ENCODE peak calls at places on chromosomes 12 and 14, in five cellular contexts. O, S, J, N and B are unnamed samples.

GRCh38 chr14:53472306-53472705 is 319.2 kb upstream of the DDHD1 start:
- DNase-seq in O (no peak), J (no peak), N (no peak), S (no peak), B (no peak)

GRCh38 chr14:59123975-59124374 is 64.5 kb upstream of the DAAM1 start:
- DNase-seq in S (no peak), J (no peak), N (no peak), O (no peak), B (no peak)

GRCh38 chr14:105322791-105323556 is 8.4 kb downstream of the PACS2 start:
- DNase-seq in N (no peak), J (peak), O (no peak), S (no peak), B (no peak)

GRCh38 chr14:105938055-105938863 is 411.9 kb downstream of the TMEM121 start:
- DNase-seq in S (no peak), O (no peak), N (no peak), J (no peak), B (no peak)

GRCh38 chr14:80567905-80568512 is 356.7 kb upstream of the DIO2 start:
- DNase-seq in S (no peak), N (no peak), J (no peak), O (no peak), B (no peak)

GRCh38 chr12:57893460-57894353 is 47.2 kb upstream of the CTDSP2 start:
- DNase-seq in O (no peak), S (peak), J (peak), N (no peak), B (peak)

GRCh38 chr12:51820721-51821422 is 27.6 kb downstream of the FIGNL2 start:
- DNase-seq in O (no peak), S (no peak), J (peak), N (no peak), B (peak)

GRCh38 chr12:54680374-54680773 is 32.2 kb upstream of the DCD start:
- DNase-seq in J (peak), O (no peak), S (peak), N (peak), B (peak)

GRCh38 chr12:91424506-91424905 is 241.9 kb upstream of the DCN start:
- DNase-seq in S (no peak), O (no peak), N (no peak), J (no peak), B (no peak)

GRCh38 chr12:127162902-127163301 is 1104.1 kb upstream of the TMEM132C start:
- DNase-seq in N (no peak), O (peak), S (no peak), J (peak), B (no peak)

GRCh38 chr12:98951401-98951800 is 306.3 kb downstream of the APAF1 start:
- DNase-seq in S (no peak), O (no peak), J (no peak), N (no peak), B (no peak)

GRCh38 chr12:80469681-80470080 is 25.6 kb downstream of the PTPRQ start:
- DNase-seq in S (no peak), O (no peak), J (no peak), N (no peak), B (no peak)

GRCh38 chr12:843609-844008 is 91.2 kb downstream of the WNK1 start:
- DNase-seq in O (no peak), J (no peak), N (no peak), S (no peak), B (no peak)

GRCh38 chr14:69288001-69288771 is 28.2 kb downstream of the GALNT16 start:
- DNase-seq in N (no peak), J (no peak), S (peak), O (no peak), B (no peak)

GRCh38 chr12:94717656-94718055 is 67.3 kb upstream of the TMCC3 start:
- DNase-seq in O (no peak), N (no peak), S (no peak), J (no peak), B (no peak)

GRCh38 chr12:53701518-53702264 is 25.6 kb downstream of the CALCOCO1 start:
- DNase-seq in J (peak), O (peak), S (peak), N (no peak), B (peak)

GRCh38 chr12:57215668-57216013 is 953 bp upstream of the NXPH4 start:
- DNase-seq in N (no peak), S (no peak), O (no peak), J (no peak), B (no peak)

GRCh38 chr14:85531594-85532391 is 1.8 kb downstream of the FLRT2 start:
- DNase-seq in S (no peak), O (no peak), J (no peak), N (no peak), B (peak)

GRCh38 chr12:83823386-83824045 is 1089.1 kb downstream of the SLC6A15 start:
- DNase-seq in N (peak), O (no peak), S (peak), J (peak), B (peak)

GRCh38 chr12:68899251-68899771 is 33.7 kb downstream of the CPM start:
- DNase-seq in O (no peak), J (no peak), N (no peak), S (peak), B (no peak)
- TF ChIP-seq ATF2 in O (no peak), J (no peak), N (no peak), S (no peak), B (no peak)

DNA sequence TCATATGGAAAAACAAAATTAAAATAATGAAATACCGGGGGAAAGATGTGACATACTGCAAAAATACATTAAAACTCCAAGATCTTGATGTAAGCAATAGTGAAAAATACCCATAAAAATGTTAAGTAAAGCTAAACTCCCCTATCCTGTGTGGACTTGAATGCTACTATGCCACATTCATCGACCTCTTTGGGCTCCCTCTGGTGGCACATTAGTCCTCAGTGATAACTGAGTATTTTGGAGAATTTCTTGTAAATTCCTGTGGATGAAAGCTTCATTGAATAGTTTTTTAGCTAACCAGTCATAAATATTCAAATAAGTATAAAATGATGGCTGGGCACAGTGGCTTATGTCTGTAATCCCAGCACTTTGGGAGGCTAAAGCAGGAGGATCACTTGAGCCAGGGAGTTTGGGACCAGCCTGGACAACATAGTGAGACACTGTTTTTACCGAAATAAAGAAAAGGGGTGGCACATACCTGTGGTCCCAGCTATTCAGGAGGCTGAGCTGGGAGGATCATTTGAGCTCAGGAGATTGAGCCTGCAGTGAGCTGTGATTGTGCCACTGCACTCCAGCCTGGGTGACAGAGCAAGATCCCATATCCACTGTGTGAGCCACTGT is 42.4 kb upstream of the SGPP1 start:
- DNase-seq in N (no peak), J (no peak), S (peak), O (no peak), B (no peak)
- TF ChIP-seq ATF2 in N (no peak), J (no peak), S (no peak), O (no peak), B (no peak)

GRCh38 chr14:55698051-55698450 is 118.0 kb downstream of the KTN1 start:
- DNase-seq in S (no peak), N (no peak), J (no peak), O (no peak), B (no peak)
- TF ChIP-seq ATF2 in S (no peak), N (no peak), J (no peak), O (no peak), B (no peak)

GRCh38 chr12:31324116-31324844 is 1.7 kb downstream of the SINHCAF start:
- DNase-seq in S (peak), J (peak), N (no peak), O (no peak), B (peak)

GRCh38 chr12:31324845-31325523 is 966 bp downstream of the SINHCAF start:
- DNase-seq in J (peak), O (no peak), N (no peak), S (no peak), B (peak)

GRCh38 chr12:31322651-31323248 is 3.2 kb downstream of the SINHCAF start:
- DNase-seq in N (no peak), J (no peak), O (no peak), S (no peak), B (no peak)

GRCh38 chr12:31321565-31322228 is 4.3 kb downstream of the SINHCAF start:
- DNase-seq in S (no peak), J (no peak), O (no peak), N (no peak), B (no peak)

GRCh38 chr12:31323466-31324115 is 2.4 kb downstream of the SINHCAF start:
- DNase-seq in O (no peak), J (peak), S (no peak), N (no peak), B (peak)
- TF ChIP-seq ATF2 in O (no peak), J (no peak), S (no peak), N (no peak), B (no peak)

GRCh38 chr12:13147688-13148531 is 44.4 kb upstream of the GSG1 start:
- DNase-seq in J (peak), O (no peak), N (no peak), S (no peak), B (no peak)
- TF ChIP-seq ATF2 in J (no peak), O (no peak), N (no peak), S (no peak), B (no peak)